ENCODE peak calls at places on chromosomes 12 and 14, in nine cellular contexts. X is Right ventricle myocardium superior; Z is Calu3; I is stimulated activated CD8-positive, alpha-beta memory T cell treated with anti-CD3 and anti-CD28 coated beads, Interleukin-4, amount 100 ng/mL, for 1 hour; K is activated CD8-positive, alpha-beta memory T cell treated with anti-CD3 and anti-CD28 coated beads for 4 hours; O is NCI-H345; D is stimulated activated CD4-positive, alpha-beta T cell treated with anti-CD3 and anti-CD28 coated beads, Interleukin-1b, Interleukin-23, amount 100 ng/mL, for 1 hour; T is progenitor cell of endocrine pancreas; N is naive thymus-derived CD8-positive, alpha-beta T cell. Y is an unnamed sample.
A peak's percentile ranks its signal among the peaks of the same experiment; 100 is the strongest.

GRCh38 chr12:24778486-24779304 is 170.2 kb downstream of the BCAT1 start:
- DNase-seq in X (no peak), K (no peak), T (no peak), N (no peak), D (no peak), Z (no peak), I (no peak), O (no peak), Y (no peak)

GRCh38 chr14:30194769-30195168 is 267.1 kb upstream of the PRKD1 start:
- DNase-seq in N (no peak), T (no peak), K (no peak), I (no peak), D (no peak), Z (no peak), O (no peak), X (no peak), Y (no peak)

GRCh38 chr14:70987042-70987441 is 79.8 kb downstream of the PCNX1 start:
- DNase-seq in T (no peak), D (no peak), O (no peak), K (no peak), I (no peak), X (no peak), Z (no peak), N (no peak), Y (no peak)

GRCh38 chr14:81302613-81303012 is 81.9 kb upstream of the GTF2A1 start:
- DNase-seq in Z (peak; percentile 22), T (no peak), D (no peak), O (peak; percentile 31), K (no peak), N (no peak), I (no peak), X (no peak), Y (no peak)

GRCh38 chr12:124898200-124898950 is 16.1 kb downstream of the UBC start:
- DNase-seq in X (peak; percentile 59), Z (peak; percentile 82), T (no peak), I (no peak), O (peak; percentile 47), D (no peak), K (peak; percentile 20), N (peak; percentile 51), Y (peak; percentile 67)

GRCh38 chr14:45112886-45113772 is 21.2 kb downstream of the FKBP3 start:
- DNase-seq in D (no peak), Z (no peak), X (no peak), N (no peak), I (no peak), K (no peak), T (no peak), O (no peak), Y (no peak)

GRCh38 chr12:50006266-50006665 is 19.0 kb downstream of the RACGAP1 start:
- DNase-seq in X (no peak), Z (no peak), N (no peak), K (no peak), I (no peak), O (no peak), T (no peak), D (no peak), Y (no peak)

GRCh38 chr12:6133642-6134041 is 9.2 kb upstream of the VWF start:
- DNase-seq in T (no peak), D (no peak), N (no peak), X (no peak), K (no peak), Z (no peak), O (no peak), I (no peak), Y (no peak)

GRCh38 chr14:49995162-49995561 is 102.3 kb downstream of the ARF6 start:
- DNase-seq in Z (no peak), X (no peak), D (no peak), T (no peak), K (no peak), N (no peak), I (no peak), O (no peak), Y (no peak)

GRCh38 chr12:64088431-64089349 is 133.4 kb downstream of the KICS2 start:
- DNase-seq in D (no peak), N (no peak), X (no peak), O (peak; percentile 23), I (no peak), T (no peak), Z (peak; percentile 78), K (no peak), Y (no peak)

GRCh38 chr12:119938049-119938667 is 50.9 kb upstream of the BICDL1 start:
- DNase-seq in O (peak; percentile 50), N (peak; percentile 47), D (peak; percentile 48), T (peak; percentile 51), I (peak; percentile 52), X (no peak), Z (peak; percentile 70), K (peak; percentile 50), Y (peak; percentile 55)

GRCh38 chr14:77194706-77195105 is 13.1 kb downstream of the TMEM63C start:
- DNase-seq in K (no peak), X (no peak), D (no peak), O (no peak), N (no peak), I (no peak), T (no peak), Z (no peak), Y (no peak)

Y was measured in T-cell.